ENCODE peak calls at places on chromosomes 12 and 14, in nine cellular contexts. O is activated T-cell treated with anti-CD3 and anti-CD28 coated beads, Interleukin-2, amount 50 U/mL, for 48 hours; X is EL; D is M059J; F is psoas muscle; S is GOT3; U is endothelial cell; Q is D341Med; J is effector memory CD8-positive, alpha-beta T cell. A is an unnamed sample.

GRCh38 chr14:31435276-31435675 is 14.9 kb upstream of the HEATR5A start:
- DNase-seq in O (no peak), X (peak; percentile 48), D (no peak), F (no peak), S (no peak), U (no peak), Q (no peak), J (no peak), A (no peak)

GRCh38 chr14:61174395-61175386 is 106.4 kb downstream of the TMEM30B start:
- DNase-seq in O (no peak), X (peak; percentile 73), D (peak; percentile 66), F (no peak), S (no peak), U (no peak), Q (no peak), J (no peak), A (no peak)

GRCh38 chr12:121748571-121749265 is 36.2 kb downstream of the TMEM120B start:
- DNase-seq in O (peak; percentile 36), X (peak; percentile 88), D (peak; percentile 73), F (no peak), S (no peak), U (no peak), Q (no peak), J (no peak), A (no peak)

GRCh38 chr12:110971189-110971920 is 51.0 kb upstream of the MYL2 start:
- DNase-seq in O (no peak), X (no peak), D (no peak), F (no peak), S (no peak), U (no peak), Q (no peak), J (no peak), A (no peak)

GRCh38 chr14:105148604-105149145 is 19.9 kb downstream of the JAG2 start:
- DNase-seq in O (no peak), X (no peak), D (no peak), F (peak; percentile 45), S (no peak), U (no peak), Q (no peak), J (no peak), A (no peak)

GRCh38 chr12:110616471-110617115 is 2.7 kb downstream of the TCTN1 start:
- DNase-seq in O (no peak), X (no peak), D (no peak), F (no peak), S (no peak), U (no peak), Q (no peak), J (no peak), A (no peak)

GRCh38 chr14:23056956-23057756 is at the start of gene CDH24:
- DNase-seq in O (peak; percentile 76), X (peak; percentile 81), D (peak; percentile 78), F (peak; percentile 76), S (no peak), U (peak; percentile 71), Q (peak; percentile 87), J (peak; percentile 57), A (peak; percentile 76)

GRCh38 chr12:75771023-75771422 is 259.6 kb upstream of the KRR1 start:
- DNase-seq in O (no peak), X (no peak), D (peak; percentile 52), F (no peak), S (no peak), U (no peak), Q (no peak), J (no peak), A (no peak)

GRCh38 chr14:93891756-93892504 is 35.2 kb upstream of the FAM181A start:
- DNase-seq in O (no peak), X (no peak), D (no peak), F (no peak), S (no peak), U (no peak), Q (no peak), J (no peak), A (no peak)

GRCh38 chr14:63563370-63564026 is 20.3 kb upstream of the PPP2R5E start:
- DNase-seq in O (no peak), X (peak; percentile 40), D (peak; percentile 98), F (no peak), S (no peak), U (no peak), Q (no peak), J (no peak), A (no peak)

GRCh38 chr12:12172106-12172511 is 94.7 kb downstream of the LRP6 start:
- DNase-seq in O (peak; percentile 22), X (peak; percentile 55), D (peak; percentile 80), F (no peak), S (no peak), U (no peak), Q (no peak), J (peak; percentile 18), A (peak; percentile 10)

GRCh38 chr14:65210118-65210826 is 108.0 kb upstream of the MAX start:
- DNase-seq in O (no peak), X (peak; percentile 73), D (peak; percentile 82), F (no peak), S (no peak), U (no peak), Q (no peak), J (no peak), A (no peak)

GRCh38 chr14:54864526-54864925 is 38.1 kb downstream of the GCH1 start:
- DNase-seq in O (no peak), X (no peak), D (no peak), F (no peak), S (no peak), U (no peak), Q (no peak), J (no peak), A (no peak)

A was measured in CD4-positive, alpha-beta memory T cell.